ENCODE peak calls at places on chromosomes 7 and 10, in six cellular contexts. One of them, this sample, is unnamed.

GRCh38 chr10:101602767-101603398 is 14.8 kb downstream of the DPCD start:
- DNase-seq in breast epithelium: peak; percentile 73
- DNase-seq in NB4: peak; percentile 90
- DNase-seq in body of pancreas: peak; percentile 71
- DNase-seq in transverse colon: peak; percentile 62
- DNase-seq in A549: peak; percentile 79
- DNase-seq in this sample: peak; percentile 73

GRCh38 chr7:148701414-148701813 is 2.7 kb downstream of the CUL1 start:
- DNase-seq in A549: peak; percentile 20
- DNase-seq in transverse colon: no peak
- DNase-seq in body of pancreas: no peak
- DNase-seq in NB4: peak; percentile 52
- DNase-seq in breast epithelium: no peak
- DNase-seq in this sample: no peak

GRCh38 chr7:24665564-24666294 is 91.5 kb downstream of the GSDME start:
- DNase-seq in breast epithelium: no peak
- DNase-seq in transverse colon: peak; percentile 11
- DNase-seq in A549: peak; percentile 44
- DNase-seq in body of pancreas: peak; percentile 45
- DNase-seq in NB4: peak; percentile 69
- DNase-seq in this sample: no peak

GRCh38 chr7:76173566-76174205 is 28.0 kb upstream of the SRRM3 start:
- DNase-seq in breast epithelium: no peak
- DNase-seq in A549: no peak
- DNase-seq in NB4: no peak
- DNase-seq in body of pancreas: no peak
- DNase-seq in transverse colon: no peak
- DNase-seq in this sample: no peak

GRCh38 chr7:122532406-122533269 is 166.3 kb downstream of the RNF133 start:
- DNase-seq in breast epithelium: no peak
- DNase-seq in NB4: peak; percentile 25
- DNase-seq in A549: no peak
- DNase-seq in transverse colon: no peak
- DNase-seq in body of pancreas: no peak
- DNase-seq in this sample: no peak

GRCh38 chr10:70679498-70679897 is 7.2 kb downstream of the ADAMTS14 start:
- DNase-seq in body of pancreas: no peak
- DNase-seq in A549: no peak
- DNase-seq in transverse colon: no peak
- DNase-seq in NB4: no peak
- DNase-seq in breast epithelium: no peak
- DNase-seq in this sample: no peak

GRCh38 chr7:77444123-77444522 is 28.0 kb upstream of the GSAP start:
- DNase-seq in A549: no peak
- DNase-seq in transverse colon: no peak
- DNase-seq in body of pancreas: no peak
- DNase-seq in NB4: no peak
- DNase-seq in breast epithelium: no peak
- DNase-seq in this sample: no peak

GRCh38 chr7:100571829-100572116 is 1.9 kb downstream of the SAP25 start:
- DNase-seq in breast epithelium: no peak
- DNase-seq in body of pancreas: no peak
- DNase-seq in transverse colon: no peak
- DNase-seq in NB4: no peak
- DNase-seq in A549: no peak
- DNase-seq in this sample: no peak

GRCh38 chr10:4501306-4501705 is 324.7 kb upstream of the AKR1E2 start:
- DNase-seq in transverse colon: no peak
- DNase-seq in NB4: no peak
- DNase-seq in A549: peak; percentile 41
- DNase-seq in body of pancreas: no peak
- DNase-seq in breast epithelium: no peak
- DNase-seq in this sample: no peak

GRCh38 chr10:42932116-42932515 is 144.8 kb upstream of the RET start:
- DNase-seq in transverse colon: no peak
- DNase-seq in NB4: no peak
- DNase-seq in body of pancreas: no peak
- DNase-seq in breast epithelium: no peak
- DNase-seq in A549: no peak
- DNase-seq in this sample: no peak

GRCh38 chr10:16835223-16835622 is 18.0 kb upstream of the RSU1 start:
- DNase-seq in transverse colon: no peak
- DNase-seq in A549: no peak
- DNase-seq in NB4: no peak
- DNase-seq in breast epithelium: no peak
- DNase-seq in body of pancreas: no peak
- DNase-seq in this sample: no peak

GRCh38 chr10:110226926-110227641 is 19.7 kb downstream of the MXI1 start:
- DNase-seq in body of pancreas: peak; percentile 82
- DNase-seq in A549: no peak
- DNase-seq in NB4: peak; percentile 79
- DNase-seq in transverse colon: peak; percentile 75
- DNase-seq in breast epithelium: peak; percentile 74
- DNase-seq in this sample: peak; percentile 79

GRCh38 chr7:44568771-44569560 is 4.7 kb downstream of the DDX56 start:
- DNase-seq in body of pancreas: no peak
- DNase-seq in A549: no peak
- DNase-seq in breast epithelium: no peak
- DNase-seq in NB4: no peak
- DNase-seq in transverse colon: no peak
- DNase-seq in this sample: no peak

GRCh38 chr7:33185786-33186185 is 56.4 kb downstream of the BBS9 start:
- DNase-seq in body of pancreas: no peak
- DNase-seq in NB4: peak; percentile 70
- DNase-seq in transverse colon: no peak
- DNase-seq in breast epithelium: no peak
- DNase-seq in A549: peak; percentile 62
- DNase-seq in this sample: no peak

GRCh38 chr7:80584778-80585177 is 53.7 kb upstream of the CD36 start:
- DNase-seq in transverse colon: no peak
- DNase-seq in A549: peak; percentile 28
- DNase-seq in NB4: peak; percentile 54
- DNase-seq in body of pancreas: peak; percentile 40
- DNase-seq in breast epithelium: no peak
- DNase-seq in this sample: no peak

GRCh38 chr7:118029881-118030422 is 154.0 kb upstream of the LSM8 start:
- DNase-seq in transverse colon: no peak
- DNase-seq in body of pancreas: no peak
- DNase-seq in NB4: no peak
- DNase-seq in A549: no peak
- DNase-seq in breast epithelium: no peak
- DNase-seq in this sample: no peak

GRCh38 chr7:741191-741671 is 14.2 kb upstream of the PRKAR1B start:
- DNase-seq in A549: no peak
- DNase-seq in transverse colon: no peak
- DNase-seq in body of pancreas: no peak
- DNase-seq in breast epithelium: peak; percentile 40
- DNase-seq in NB4: no peak
- DNase-seq in this sample: no peak

GRCh38 chr10:62870866-62871265 is 54.7 kb upstream of the EGR2 start:
- DNase-seq in transverse colon: no peak
- DNase-seq in body of pancreas: no peak
- DNase-seq in breast epithelium: no peak
- DNase-seq in NB4: no peak
- DNase-seq in A549: no peak
- DNase-seq in this sample: no peak

DNA sequence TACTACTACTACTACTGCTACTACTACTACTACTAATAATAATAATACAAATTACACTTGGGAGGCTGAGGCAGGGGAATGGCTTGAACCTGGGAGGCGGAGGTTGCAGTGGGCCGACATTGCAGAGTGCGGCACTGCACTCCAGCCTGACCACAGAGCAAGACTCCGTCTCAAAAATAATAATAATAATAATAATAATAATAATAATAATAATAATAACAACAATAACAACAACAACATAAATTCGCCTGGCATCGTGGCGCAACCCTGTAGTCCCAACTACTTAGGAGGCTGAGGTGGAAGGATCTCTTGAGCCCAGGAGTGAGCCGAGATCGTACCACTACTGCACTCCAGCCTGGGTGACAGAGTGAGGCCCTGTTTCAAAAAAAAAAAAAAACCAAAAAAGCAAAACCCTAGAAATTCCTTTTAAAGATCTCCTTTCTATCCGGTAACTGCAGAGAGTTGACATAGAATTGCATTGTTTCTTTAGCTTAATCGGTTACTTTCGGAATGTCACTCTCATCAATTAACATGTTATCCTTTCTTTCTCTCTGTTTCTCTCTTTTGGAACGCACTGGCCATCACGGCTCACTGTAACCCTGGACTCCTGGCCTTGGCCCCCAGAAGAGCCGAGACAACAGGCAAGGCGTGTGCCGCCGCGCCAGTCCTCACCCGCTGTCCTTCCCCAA is 972 bp downstream of the PHYH start:
- DNase-seq in NB4: no peak
- DNase-seq in transverse colon: no peak
- DNase-seq in breast epithelium: no peak
- DNase-seq in body of pancreas: no peak
- DNase-seq in A549: no peak
- DNase-seq in this sample: no peak
- H3K4me3 ChIP-seq in NB4: peak overlapping the region; percentile 42
- H3K4me3 ChIP-seq in transverse colon: peak overlapping the region; percentile 82
- H3K4me3 ChIP-seq in breast epithelium: peak overlapping the region; percentile 88
- H3K4me3 ChIP-seq in body of pancreas: peak overlapping the region; percentile 59
- H3K4me3 ChIP-seq in A549: peak overlapping the region; percentile 75
- H3K4me3 ChIP-seq in this sample: peak overlapping the region; percentile 86

DNA sequence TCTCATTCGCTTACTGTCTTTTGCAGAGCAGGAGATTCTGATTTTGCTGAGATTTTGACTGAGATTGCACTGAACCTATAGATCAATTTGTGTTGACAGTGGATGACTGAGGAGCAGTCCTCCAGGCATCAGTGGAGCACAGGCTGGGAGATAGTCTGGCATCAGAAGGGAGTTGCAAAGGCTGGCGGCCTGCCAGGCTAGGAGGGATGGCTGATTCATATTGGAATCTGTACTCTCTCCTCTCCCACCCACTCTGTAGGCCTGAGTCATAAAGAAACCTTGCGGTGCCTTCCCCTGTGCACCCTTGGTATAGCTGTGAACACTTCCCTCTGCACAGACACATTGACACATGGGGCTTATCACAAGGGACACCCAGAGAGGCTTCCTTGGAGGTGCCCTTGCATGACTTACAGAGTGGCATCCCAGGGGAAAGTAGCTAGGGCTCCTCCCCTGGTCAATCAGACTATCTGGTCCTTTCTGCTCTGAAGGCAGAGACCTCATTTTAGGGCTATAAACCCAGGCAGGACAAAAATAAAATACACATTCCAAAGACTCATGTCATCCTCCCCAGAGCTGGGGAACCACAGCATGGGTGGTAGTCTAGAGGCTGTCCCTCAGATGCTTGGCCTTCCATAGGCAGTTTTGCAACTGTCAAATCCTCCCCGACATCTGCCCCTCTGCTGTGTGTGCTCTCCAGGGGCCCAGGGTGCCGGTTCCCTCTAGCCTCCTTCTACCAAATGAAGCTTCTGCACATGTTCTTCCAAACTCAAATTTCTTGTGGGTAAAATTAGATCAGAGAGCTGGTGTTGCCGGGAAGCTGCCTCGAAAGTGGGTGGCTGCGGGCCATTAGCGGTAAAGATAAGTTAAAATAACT is 37.4 kb upstream of the EEPD1 start:
- DNase-seq in body of pancreas: peak; percentile 44
- DNase-seq in NB4: peak; percentile 90
- DNase-seq in transverse colon: peak; percentile 78
- DNase-seq in A549: peak; percentile 95
- DNase-seq in breast epithelium: no peak
- DNase-seq in this sample: no peak
- TF ChIP-seq POLR2A in body of pancreas: no peak
- TF ChIP-seq POLR2A in NB4: no peak
- TF ChIP-seq POLR2A in transverse colon: no peak
- TF ChIP-seq POLR2A in A549: no peak
- TF ChIP-seq POLR2A in breast epithelium: no peak
- TF ChIP-seq POLR2A in this sample: no peak

GRCh38 chr7:39615350-39615975 is 7.9 kb upstream of the RALA start:
- DNase-seq in A549: no peak
- DNase-seq in NB4: no peak
- DNase-seq in transverse colon: no peak
- DNase-seq in body of pancreas: no peak
- DNase-seq in breast epithelium: no peak
- DNase-seq in this sample: no peak
- H3K4me3 ChIP-seq in A549: no peak overlapping the region
- H3K4me3 ChIP-seq in NB4: no peak overlapping the region
- H3K4me3 ChIP-seq in transverse colon: no peak overlapping the region
- H3K4me3 ChIP-seq in body of pancreas: no peak overlapping the region
- H3K4me3 ChIP-seq in breast epithelium: no peak overlapping the region
- H3K4me3 ChIP-seq in this sample: no peak overlapping the region

GRCh38 chr7:101728128-101728527 is 89.3 kb upstream of the CUX1 start:
- DNase-seq in NB4: no peak
- DNase-seq in body of pancreas: no peak
- DNase-seq in breast epithelium: no peak
- DNase-seq in transverse colon: no peak
- DNase-seq in A549: no peak
- DNase-seq in this sample: no peak

GRCh38 chr7:101727184-101727583 is 90.2 kb upstream of the CUX1 start:
- DNase-seq in body of pancreas: no peak
- DNase-seq in NB4: no peak
- DNase-seq in A549: no peak
- DNase-seq in breast epithelium: no peak
- DNase-seq in transverse colon: no peak
- DNase-seq in this sample: no peak

GRCh38 chr7:101725911-101726310 is 91.5 kb upstream of the CUX1 start:
- DNase-seq in body of pancreas: no peak
- DNase-seq in NB4: no peak
- DNase-seq in A549: no peak
- DNase-seq in breast epithelium: no peak
- DNase-seq in transverse colon: no peak
- DNase-seq in this sample: no peak

GRCh38 chr7:101731502-101732084 is 85.8 kb upstream of the CUX1 start:
- DNase-seq in transverse colon: no peak
- DNase-seq in NB4: no peak
- DNase-seq in body of pancreas: no peak
- DNase-seq in A549: no peak
- DNase-seq in breast epithelium: no peak
- DNase-seq in this sample: no peak

DNA sequence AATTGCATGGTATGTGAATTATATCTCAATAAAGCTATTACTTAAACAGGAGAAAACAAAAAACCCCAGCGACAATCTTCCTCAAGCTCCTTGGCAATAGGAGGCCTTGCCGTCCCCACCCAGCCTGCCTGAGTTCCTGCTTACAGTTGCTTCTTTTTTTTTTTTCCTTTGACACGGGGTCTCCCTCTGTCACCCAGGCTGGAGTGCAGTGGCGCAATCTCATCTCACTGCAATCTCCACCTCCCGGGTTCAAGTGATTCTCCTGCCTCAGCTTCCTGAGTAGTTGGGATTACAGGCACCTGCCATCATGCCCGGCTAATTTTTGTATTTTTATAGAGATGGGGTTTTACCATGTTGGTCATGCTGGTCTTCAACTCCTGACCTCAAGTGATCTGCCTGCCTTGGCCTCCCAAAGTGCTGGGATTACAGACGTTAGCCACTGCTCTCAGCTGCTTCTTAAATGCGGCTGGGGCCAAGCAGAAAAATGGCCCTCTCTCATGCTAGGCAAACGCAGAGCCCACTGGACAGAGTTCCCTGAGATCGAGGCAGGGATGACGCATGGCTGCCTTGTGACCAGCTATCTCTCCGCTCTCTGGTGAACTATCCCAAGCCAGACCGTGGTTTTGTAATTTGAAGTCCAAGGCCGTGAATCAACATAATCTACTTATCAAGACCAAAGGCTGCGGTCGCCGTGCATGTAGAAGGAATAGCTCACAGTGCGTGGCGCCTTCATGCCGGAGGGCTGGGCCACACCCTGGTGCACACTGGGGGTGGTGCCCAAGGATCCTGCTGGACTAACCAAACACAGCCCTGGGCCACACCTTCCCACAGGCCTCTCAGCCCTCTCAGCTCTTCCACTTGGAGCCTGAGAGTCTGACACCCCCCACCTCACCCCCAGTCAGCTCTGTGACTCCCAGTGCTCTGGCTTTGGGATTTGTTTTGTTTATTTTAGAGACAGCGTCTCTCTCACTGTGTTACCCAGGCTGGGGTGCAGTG is 88.2 kb upstream of the CUX1 start:
- DNase-seq in NB4: peak; percentile 91
- DNase-seq in A549: peak; percentile 84
- DNase-seq in body of pancreas: no peak
- DNase-seq in breast epithelium: no peak
- DNase-seq in transverse colon: peak; percentile 89
- DNase-seq in this sample: no peak
- TF ChIP-seq POLR2A in NB4: no peak
- TF ChIP-seq POLR2A in A549: no peak
- TF ChIP-seq POLR2A in body of pancreas: no peak
- TF ChIP-seq POLR2A in breast epithelium: no peak
- TF ChIP-seq POLR2A in transverse colon: peak; percentile 33
- TF ChIP-seq POLR2A in this sample: no peak

This sample was measured in right lobe of liver.